ENCODE peak calls at places on chromosomes 12 and 14, in nine cellular contexts. Y is foreskin fibroblast, X is stomach, U is thoracic aorta, N is GM13976, L is foreskin keratinocyte, F is progenitor cell of endocrine pancreas, M is A549, B is ovary. C is an unnamed sample.

GRCh38 chr12:112815589-112816321 is 24.2 kb downstream of the RPH3A start:
- DNase-seq in L (no peak), Y (no peak), U (no peak), N (no peak), F (no peak), X (no peak), M (no peak), B (no peak), C (no peak)

GRCh38 chr12:31629756-31630732 is 29.4 kb upstream of the ETFBKMT start:
- DNase-seq in M (no peak), U (no peak), N (no peak), B (peak), F (no peak), X (peak), L (no peak), Y (peak), C (no peak)

GRCh38 chr14:100830681-100831080 is 4.8 kb downstream of the MEG3 start:
- DNase-seq in X (no peak), N (no peak), U (no peak), Y (no peak), F (no peak), L (no peak), B (no peak), M (no peak), C (no peak)

GRCh38 chr12:108305520-108305919 is 33.6 kb downstream of the CMKLR1 start:
- DNase-seq in N (no peak), Y (peak), M (no peak), X (peak), B (peak), U (peak), L (no peak), F (no peak), C (peak)

GRCh38 chr14:91841065-91841464 is 26.3 kb downstream of the TC2N start:
- DNase-seq in Y (peak), B (no peak), F (no peak), U (no peak), X (no peak), L (no peak), N (no peak), M (no peak), C (no peak)

GRCh38 chr12:54935235-54935951 is 49.2 kb downstream of the TESPA1 start:
- DNase-seq in X (no peak), M (peak), L (peak), N (peak), U (no peak), F (no peak), Y (peak), B (no peak), C (peak)

GRCh38 chr12:121318121-121318520 is 21.6 kb upstream of the CAMKK2 start:
- DNase-seq in U (no peak), F (no peak), L (no peak), B (no peak), Y (no peak), N (no peak), X (no peak), M (no peak), C (no peak)

GRCh38 chr12:80044694-80045046 is 54.7 kb upstream of the OTOGL start:
- DNase-seq in N (no peak), Y (peak), X (no peak), L (peak), B (no peak), M (no peak), U (no peak), F (no peak), C (no peak)

GRCh38 chr14:84894254-84894653 is 635.7 kb upstream of the FLRT2 start:
- DNase-seq in M (no peak), N (no peak), F (no peak), X (no peak), B (no peak), Y (no peak), U (no peak), L (no peak), C (no peak)

GRCh38 chr12:31965090-31965489 is 5.9 kb downstream of the RESF1 start:
- DNase-seq in U (no peak), L (no peak), F (no peak), B (peak), N (no peak), X (no peak), M (no peak), Y (no peak), C (peak)

GRCh38 chr12:117321572-117321971 is 39.9 kb downstream of the NOS1 start:
- DNase-seq in N (no peak), X (no peak), L (no peak), F (no peak), U (no peak), Y (no peak), B (no peak), M (no peak), C (no peak)

GRCh38 chr12:116881325-116881866 is at the start of gene HRK:
- DNase-seq in B (no peak), F (peak), Y (no peak), U (no peak), N (no peak), X (no peak), M (no peak), L (no peak), C (peak)

GRCh38 chr14:21069388-21070082 is 569 bp upstream of the ARHGEF40 start:
- DNase-seq in N (peak), B (peak), F (no peak), L (no peak), U (no peak), M (no peak), Y (no peak), X (no peak), C (no peak)

GRCh38 chr12:95942106-95942531 is 295 bp downstream of the CCDC38 start:
- DNase-seq in F (no peak), Y (no peak), M (no peak), B (no peak), X (no peak), U (no peak), N (no peak), L (no peak), C (peak)

GRCh38 chr12:92570056-92570753 is 132.6 kb upstream of the PLEKHG7 start:
- DNase-seq in Y (peak), U (peak), M (peak), L (peak), B (peak), F (peak), N (peak), X (peak), C (peak)

GRCh38 chr12:3204143-3204542 is 127.0 kb downstream of the TSPAN9 start:
- DNase-seq in X (no peak), L (peak), U (no peak), B (no peak), F (no peak), N (no peak), M (no peak), Y (no peak), C (no peak)

GRCh38 chr12:76030378-76031080 is 1.0 kb downstream of the PHLDA1 start:
- DNase-seq in M (peak), F (peak), N (peak), B (peak), L (no peak), X (peak), U (no peak), Y (no peak), C (peak)

GRCh38 chr14:90355540-90356518 is 24.1 kb upstream of the NRDE2 start:
- DNase-seq in F (no peak), B (no peak), X (no peak), N (no peak), Y (no peak), L (peak), M (no peak), U (no peak), C (no peak)

GRCh38 chr12:6527711-6528110 is 6.6 kb upstream of the GAPDH start:
- DNase-seq in L (no peak), X (no peak), Y (no peak), F (no peak), U (no peak), B (no peak), M (no peak), N (no peak), C (no peak)

GRCh38 chr12:104669851-104670337 is 213.1 kb downstream of the CHST11 start:
- DNase-seq in L (no peak), U (no peak), Y (no peak), F (no peak), N (peak), X (peak), M (no peak), B (peak), C (peak)
- TF ChIP-seq CTCF in L (no peak), U (no peak), Y (no peak), F (no peak), N (no peak), X (no peak), M (no peak), B (no peak), C (no peak)

DNA sequence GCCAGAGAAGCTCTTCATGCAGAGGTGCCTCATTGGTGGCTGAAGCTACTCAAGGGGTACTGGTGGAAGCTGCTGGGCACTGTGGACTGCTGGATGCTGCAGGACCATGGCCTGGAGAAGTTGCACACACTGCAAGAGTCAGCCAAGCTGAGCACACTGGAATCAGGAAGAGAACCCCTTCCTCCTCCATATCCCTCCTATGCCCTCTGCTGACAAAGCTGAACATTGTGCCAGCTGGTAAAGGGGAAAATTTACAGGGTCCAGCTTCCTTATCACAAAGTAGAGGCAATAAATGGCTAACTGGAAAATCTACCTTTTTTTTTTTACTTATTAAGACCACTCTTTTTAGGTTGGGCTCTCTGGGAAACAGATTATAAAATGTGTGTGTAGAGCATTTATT is 6.5 kb downstream of the CCDC175 start:
- DNase-seq in U (no peak), L (no peak), Y (no peak), X (no peak), B (no peak), M (peak), F (no peak), N (no peak), C (no peak)
- TF ChIP-seq CTCF in U (no peak), L (peak), Y (no peak), X (no peak), B (no peak), M (peak), F (no peak), N (no peak), C (no peak)

GRCh38 chr14:38808734-38809455 is 294.1 kb downstream of the SEC23A start:
- DNase-seq in B (no peak), F (no peak), U (no peak), X (peak), Y (no peak), N (no peak), L (peak), M (peak), C (peak)
- TF ChIP-seq CTCF in B (no peak), F (peak), U (no peak), X (no peak), Y (no peak), N (no peak), L (peak), M (no peak), C (no peak)

GRCh38 chr12:51025748-51026654 is at the start of gene SLC11A2:
- DNase-seq in B (peak), Y (peak), X (peak), L (peak), M (peak), N (peak), F (peak), U (peak), C (peak)

GRCh38 chr12:51027342-51027835 is 1.2 kb upstream of the SLC11A2 start:
- DNase-seq in L (no peak), X (no peak), B (no peak), Y (no peak), U (no peak), N (no peak), M (no peak), F (no peak), C (no peak)

GRCh38 chr12:51028811-51029146 is 2.6 kb upstream of the SLC11A2 start:
- DNase-seq in U (no peak), B (no peak), N (no peak), M (no peak), F (no peak), Y (peak), X (no peak), L (peak), C (no peak)

GRCh38 chr12:51025182-51025747 is 919 bp downstream of the SLC11A2 start:
- DNase-seq in M (no peak), B (no peak), L (peak), U (no peak), X (no peak), F (no peak), Y (no peak), N (no peak), C (no peak)

DNA sequence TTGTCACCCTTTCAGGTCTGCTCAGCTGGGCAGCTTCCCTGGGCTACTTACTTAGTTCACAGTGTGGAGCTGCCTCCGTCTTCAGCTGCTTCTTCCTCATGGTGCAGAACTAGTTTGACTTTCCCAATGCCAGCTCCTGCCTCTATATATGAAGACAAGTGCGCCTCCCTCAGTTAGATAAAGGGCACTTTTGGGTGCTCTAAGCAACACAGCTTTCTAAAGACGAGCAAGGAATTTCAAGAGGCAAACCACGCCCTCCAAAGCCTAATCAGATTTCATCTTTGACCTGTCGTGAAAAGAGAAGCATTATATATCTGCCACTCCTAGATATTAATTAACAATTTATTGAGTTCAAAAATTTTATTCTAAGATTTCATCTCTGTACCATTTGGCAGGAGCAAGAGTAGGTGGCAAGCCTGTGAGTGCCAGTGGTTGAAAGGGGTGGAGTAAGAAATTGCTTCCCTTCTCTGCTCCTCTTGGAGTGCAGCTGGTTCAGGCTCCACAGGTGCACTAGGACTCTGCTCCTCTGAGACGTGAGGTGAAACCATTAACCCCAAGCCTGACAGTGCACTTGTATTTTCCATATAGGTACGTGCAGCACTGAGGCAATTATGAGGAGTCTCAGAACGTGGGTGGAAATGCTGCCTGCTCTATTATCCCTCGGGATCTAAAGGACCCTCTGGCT is 2.1 kb upstream of the SLC11A2 start:
- DNase-seq in B (no peak), U (no peak), N (no peak), X (no peak), F (no peak), L (peak), M (peak), Y (peak), C (peak)
- TF ChIP-seq CTCF in B (no peak), U (no peak), N (peak), X (no peak), F (no peak), L (peak), M (peak), Y (peak), C (no peak)

GRCh38 chr14:82113710-82114109 is 580.1 kb upstream of the SEL1L start:
- DNase-seq in B (no peak), N (no peak), F (no peak), M (no peak), X (no peak), Y (no peak), L (no peak), U (no peak), C (no peak)
- TF ChIP-seq CTCF in B (no peak), N (no peak), F (peak), M (no peak), X (no peak), Y (no peak), L (peak), U (no peak), C (no peak)

GRCh38 chr14:33186656-33187055 is 248.0 kb downstream of the NPAS3 start:
- DNase-seq in F (no peak), X (no peak), N (no peak), L (no peak), U (no peak), M (no peak), Y (no peak), B (no peak), C (no peak)

GRCh38 chr14:33188880-33189279 is 250.2 kb downstream of the NPAS3 start:
- DNase-seq in U (no peak), L (no peak), M (no peak), X (no peak), B (no peak), Y (no peak), N (no peak), F (no peak), C (no peak)

GRCh38 chr14:33184587-33184986 is 245.9 kb downstream of the NPAS3 start:
- DNase-seq in U (no peak), M (peak), X (no peak), L (no peak), N (no peak), B (no peak), Y (no peak), F (no peak), C (no peak)
- TF ChIP-seq CTCF in U (no peak), M (no peak), X (no peak), L (peak), N (no peak), B (no peak), Y (no peak), F (no peak), C (no peak)

GRCh38 chr14:88385212-88386101 is at the start of gene SPATA7:
- DNase-seq in F (peak), L (peak), X (peak), B (peak), N (peak), Y (peak), U (peak), M (peak), C (peak)
- TF ChIP-seq CTCF in F (no peak), L (no peak), X (no peak), B (no peak), N (no peak), Y (no peak), U (no peak), M (no peak), C (no peak)

DNA sequence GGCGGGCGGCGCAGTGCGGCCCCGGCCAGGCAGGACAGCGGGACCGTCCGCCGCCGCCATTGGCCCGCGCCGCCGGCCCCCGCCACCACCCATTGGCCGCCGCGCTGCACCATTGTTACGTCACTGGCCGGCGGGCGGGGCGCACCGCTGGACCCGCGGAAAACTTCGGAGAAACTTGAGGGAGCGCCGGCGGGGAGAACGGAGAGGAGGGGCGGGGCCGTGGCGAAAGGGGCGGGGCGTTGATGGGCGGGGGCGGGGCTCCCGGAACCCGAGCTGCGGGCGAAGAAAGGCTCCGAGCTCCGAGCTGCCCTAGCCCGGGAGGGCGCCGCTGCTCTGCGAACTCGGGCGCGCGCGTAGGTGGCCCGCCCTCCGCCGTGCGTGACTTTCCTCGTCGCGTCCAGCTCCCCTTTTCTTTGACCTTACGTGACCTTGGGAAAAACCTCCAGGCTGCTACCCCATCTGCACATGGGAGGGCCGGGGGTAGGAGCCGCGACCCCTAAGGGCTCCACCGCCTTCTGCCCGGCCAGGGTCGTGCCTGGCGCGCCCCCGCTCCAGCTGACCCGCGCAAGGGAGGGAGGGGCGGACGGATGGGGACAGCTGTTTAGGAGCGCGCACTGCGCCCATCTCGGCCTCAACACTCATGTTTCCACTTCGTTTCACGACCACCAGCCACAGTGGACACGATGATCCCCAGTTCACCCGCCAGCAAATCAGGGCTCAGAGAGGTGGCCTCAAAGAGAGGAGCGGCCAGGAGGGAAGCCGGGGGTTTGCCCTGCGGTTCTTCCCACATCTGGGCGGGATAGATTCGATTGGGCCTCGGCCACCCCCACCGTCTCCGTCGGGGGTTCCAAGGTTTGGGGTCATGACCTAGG is at the start of gene ANKRD9:
- DNase-seq in U (peak), M (peak), N (peak), F (peak), X (peak), Y (peak), L (no peak), B (peak), C (peak)
- TF ChIP-seq CTCF in U (no peak), M (no peak), N (no peak), F (peak), X (no peak), Y (no peak), L (peak), B (no peak), C (no peak)

GRCh38 chr12:53380104-53380796 is at the start of gene SP1:
- DNase-seq in L (peak), F (peak), U (peak), M (peak), N (peak), Y (peak), X (peak), B (peak), C (peak)

GRCh38 chr12:53383258-53383657 is 3.3 kb downstream of the SP1 start:
- DNase-seq in X (no peak), B (no peak), M (no peak), L (no peak), U (no peak), N (no peak), F (no peak), Y (no peak), C (no peak)

GRCh38 chr12:53380797-53381738 is 1.1 kb downstream of the SP1 start:
- DNase-seq in X (no peak), N (no peak), B (no peak), L (no peak), U (no peak), Y (peak), M (no peak), F (peak), C (peak)

GRCh38 chr12:53379389-53380103 is 430 bp upstream of the SP1 start:
- DNase-seq in U (peak), M (peak), B (peak), L (peak), Y (peak), X (peak), N (peak), F (peak), C (peak)

GRCh38 chr12:53381739-53382630 is 2.0 kb downstream of the SP1 start:
- DNase-seq in U (no peak), N (peak), Y (peak), L (peak), M (peak), F (no peak), B (peak), X (peak), C (peak)
- TF ChIP-seq CTCF in U (peak), N (peak), Y (peak), L (peak), M (peak), F (peak), B (peak), X (no peak), C (peak)

GRCh38 chr12:65742481-65742971 is 81.8 kb upstream of the HMGA2 start:
- DNase-seq in N (no peak), Y (peak), B (no peak), M (no peak), F (no peak), X (no peak), L (no peak), U (no peak), C (no peak)

GRCh38 chr12:65740873-65741600 is 83.2 kb upstream of the HMGA2 start:
- DNase-seq in X (peak), N (peak), U (no peak), B (peak), Y (peak), L (no peak), M (peak), F (peak), C (peak)

GRCh38 chr12:65741662-65742480 is 82.4 kb upstream of the HMGA2 start:
- DNase-seq in Y (peak), N (peak), U (no peak), F (peak), L (no peak), M (peak), X (no peak), B (peak), C (peak)

GRCh38 chr12:65739606-65740005 is 84.7 kb upstream of the HMGA2 start:
- DNase-seq in U (no peak), Y (no peak), F (no peak), L (no peak), N (no peak), M (no peak), X (no peak), B (no peak), C (no peak)

GRCh38 chr12:65740506-65740872 is 83.8 kb upstream of the HMGA2 start:
- DNase-seq in F (no peak), L (no peak), X (no peak), U (no peak), Y (no peak), B (no peak), M (no peak), N (no peak), C (peak)
- TF ChIP-seq CTCF in F (no peak), L (no peak), X (no peak), U (no peak), Y (no peak), B (no peak), M (no peak), N (no peak), C (no peak)